ENCODE peak calls at places on chromosome 17, in five cellular contexts. I, G, J, H and W are unnamed samples.

GRCh38 chr17:78358538-78359215 is 1.2 kb downstream of the SOCS3 start:
- DNase-seq in I (peak), G (no peak), J (no peak), H (peak), W (no peak)

GRCh38 chr17:69757794-69758430 is 317.1 kb upstream of the KCNJ16 start:
- DNase-seq in I (no peak), G (no peak), J (no peak), H (no peak), W (no peak)

GRCh38 chr17:54982399-54982798 is 13.8 kb downstream of the STXBP4 start:
- DNase-seq in I (no peak), G (no peak), J (no peak), H (peak), W (no peak)

GRCh38 chr17:69235338-69236058 is 6.9 kb upstream of the ABCA10 start:
- DNase-seq in I (peak), G (peak), J (peak), H (peak), W (peak)

GRCh38 chr17:56918916-56919315 is 5.1 kb upstream of the TRIM25 start:
- DNase-seq in I (no peak), G (no peak), J (no peak), H (no peak), W (no peak)

GRCh38 chr17:55705847-55706246 is 16.8 kb downstream of the TMEM100 start:
- DNase-seq in I (no peak), G (peak), J (no peak), H (no peak), W (no peak)

GRCh38 chr17:31452561-31453110 is 61.2 kb downstream of the RAB11FIP4 start:
- DNase-seq in I (no peak), G (no peak), J (no peak), H (no peak), W (no peak)

GRCh38 chr17:57756941-57757340 is 11.8 kb upstream of the CCDC182 start:
- DNase-seq in I (no peak), G (peak), J (no peak), H (no peak), W (no peak)

GRCh38 chr17:76138896-76139248 is 2.2 kb downstream of the FOXJ1 start:
- DNase-seq in I (no peak), G (no peak), J (no peak), H (no peak), W (no peak)

GRCh38 chr17:30580916-30581315 is 103.7 kb downstream of the GOSR1 start:
- DNase-seq in I (no peak), G (no peak), J (no peak), H (no peak), W (no peak)

GRCh38 chr17:50898369-50899004 is 32.3 kb upstream of the TOB1 start:
- DNase-seq in I (no peak), G (no peak), J (no peak), H (no peak), W (no peak)

GRCh38 chr17:74768069-74768762 is 7.9 kb downstream of the NAT9 start:
- DNase-seq in I (no peak), G (no peak), J (peak), H (no peak), W (no peak)

GRCh38 chr17:6684460-6684783 is 28.7 kb downstream of the SLC13A5 start:
- DNase-seq in I (no peak), G (no peak), J (no peak), H (no peak), W (no peak)

GRCh38 chr17:77593081-77593480 is 365.4 kb upstream of the TNRC6C start:
- DNase-seq in I (no peak), G (no peak), J (peak), H (no peak), W (no peak)

GRCh38 chr17:17435323-17435722 is 41.5 kb upstream of the MED9 start:
- DNase-seq in I (no peak), G (peak), J (no peak), H (peak), W (no peak)

GRCh38 chr17:57908278-57908677 is 46.9 kb downstream of the CUEDC1 start:
- DNase-seq in I (no peak), G (no peak), J (no peak), H (no peak), W (no peak)

GRCh38 chr17:50939795-50940684 is 73.9 kb upstream of the TOB1 start:
- DNase-seq in I (no peak), G (peak), J (peak), H (no peak), W (no peak)

GRCh38 chr17:63446981-63447687 is 1.0 kb upstream of the CYB561 start:
- DNase-seq in I (peak), G (no peak), J (no peak), H (peak), W (peak)

GRCh38 chr17:62572488-62573469 is 54.7 kb upstream of the MRC2 start:
- DNase-seq in I (no peak), G (no peak), J (no peak), H (peak), W (no peak)

GRCh38 chr17:4998027-4998665 is 396 bp downstream of the KIF1C start:
- DNase-seq in I (peak), G (peak), J (no peak), H (peak), W (peak)

GRCh38 chr17:68229619-68230018 is 18.2 kb upstream of the AMZ2 start:
- DNase-seq in I (no peak), G (no peak), J (no peak), H (no peak), W (no peak)

GRCh38 chr17:36188891-36189306 is 7.7 kb downstream of the CCL3L1 start:
- DNase-seq in I (peak), G (no peak), J (no peak), H (no peak), W (no peak)

DNA sequence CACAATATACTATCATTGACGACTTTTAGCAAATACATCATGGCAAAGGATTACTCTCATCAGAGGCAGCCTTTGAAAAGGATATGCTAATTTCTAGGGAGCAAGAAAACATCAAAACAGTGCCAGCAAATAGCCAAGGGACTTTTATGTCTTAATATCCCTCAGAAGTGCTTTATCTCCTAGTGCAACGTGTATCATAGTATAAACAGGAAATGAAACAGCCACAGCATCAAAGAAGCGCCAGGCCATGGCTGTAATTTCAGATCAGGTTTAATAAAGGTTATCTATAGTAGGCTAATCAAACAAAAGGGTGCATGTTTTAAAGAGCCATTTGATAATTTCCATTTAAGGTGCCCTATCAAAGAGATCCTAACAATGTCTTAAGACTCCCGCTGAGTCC is 159.9 kb downstream of the AXIN2 start:
- DNase-seq in I (no peak), G (no peak), J (no peak), H (peak), W (no peak)
- TF ChIP-seq POLR2AphosphoS5 in I (no peak), G (no peak), J (no peak), H (no peak), W (no peak)

DNA sequence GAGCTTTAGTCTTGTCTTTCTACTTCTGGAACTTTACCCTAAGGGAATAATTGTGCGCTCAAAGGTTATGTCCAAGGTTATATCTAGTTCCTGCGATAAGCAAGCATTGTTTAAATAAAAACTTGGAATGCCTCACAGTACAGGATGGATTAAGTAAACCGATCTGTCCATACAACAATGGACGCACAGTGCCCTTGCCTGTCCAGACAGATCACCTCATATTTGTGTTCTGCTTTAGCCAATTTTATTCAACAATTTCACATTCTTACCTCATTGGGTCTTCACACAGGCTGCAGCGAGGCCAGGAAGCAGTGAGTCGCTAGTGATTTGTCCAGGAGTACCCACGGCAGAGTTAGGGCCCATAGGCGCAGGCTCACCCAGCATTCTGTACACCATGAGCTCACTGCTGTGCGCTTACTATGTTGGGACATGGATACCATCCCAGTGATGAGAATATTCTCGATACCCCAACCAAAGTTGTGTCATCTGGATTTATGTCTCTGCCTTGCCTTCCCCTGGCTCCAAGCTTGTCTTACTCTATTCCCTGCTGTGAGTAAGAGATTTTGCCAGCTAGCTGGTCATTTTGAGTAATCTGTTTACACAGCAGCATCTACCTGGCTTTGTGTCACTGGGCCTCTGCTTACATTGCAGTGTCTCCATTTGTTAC is 39.8 kb downstream of the USP43 start:
- DNase-seq in I (no peak), G (peak), J (no peak), H (no peak), W (no peak)
- TF ChIP-seq POLR2A in I (no peak), G (no peak), J (no peak), H (no peak), W (no peak)

DNA sequence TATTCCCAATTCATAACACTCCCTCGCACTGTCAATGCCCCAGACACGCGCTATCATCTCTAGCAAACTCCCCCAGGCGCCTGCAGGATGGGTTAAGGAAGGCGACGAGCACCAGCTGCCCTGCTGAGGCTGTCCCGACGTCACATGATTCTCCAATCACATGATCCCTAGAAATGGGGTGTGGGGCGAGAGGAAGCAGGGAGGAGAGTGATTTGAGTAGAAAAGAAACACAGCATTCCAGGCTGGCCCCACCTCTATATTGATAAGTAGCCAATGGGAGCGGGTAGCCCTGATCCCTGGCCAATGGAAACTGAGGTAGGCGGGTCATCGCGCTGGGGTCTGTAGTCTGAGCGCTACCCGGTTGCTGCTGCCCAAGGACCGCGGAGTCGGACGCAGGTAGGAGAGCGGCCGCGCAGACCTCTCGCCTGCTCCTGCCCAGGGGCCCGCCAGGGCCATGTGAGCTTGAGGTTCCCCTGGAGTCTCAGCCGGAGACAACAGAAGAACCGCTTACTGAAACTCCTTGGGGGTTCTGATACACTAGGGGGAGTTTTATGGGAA is at the start of gene GRN:
- DNase-seq in I (peak), G (peak), J (peak), H (peak), W (peak)
- TF ChIP-seq POLR2AphosphoS5 in I (peak), G (peak), J (peak), H (peak), W (peak)

GRCh38 chr17:7887482-7888183 is 956 bp upstream of the CHD3 start:
- DNase-seq in I (peak), G (peak), J (peak), H (peak), W (peak)
- TF ChIP-seq POLR2A in I (peak), G (peak), J (no peak), H (peak), W (no peak)

DNA sequence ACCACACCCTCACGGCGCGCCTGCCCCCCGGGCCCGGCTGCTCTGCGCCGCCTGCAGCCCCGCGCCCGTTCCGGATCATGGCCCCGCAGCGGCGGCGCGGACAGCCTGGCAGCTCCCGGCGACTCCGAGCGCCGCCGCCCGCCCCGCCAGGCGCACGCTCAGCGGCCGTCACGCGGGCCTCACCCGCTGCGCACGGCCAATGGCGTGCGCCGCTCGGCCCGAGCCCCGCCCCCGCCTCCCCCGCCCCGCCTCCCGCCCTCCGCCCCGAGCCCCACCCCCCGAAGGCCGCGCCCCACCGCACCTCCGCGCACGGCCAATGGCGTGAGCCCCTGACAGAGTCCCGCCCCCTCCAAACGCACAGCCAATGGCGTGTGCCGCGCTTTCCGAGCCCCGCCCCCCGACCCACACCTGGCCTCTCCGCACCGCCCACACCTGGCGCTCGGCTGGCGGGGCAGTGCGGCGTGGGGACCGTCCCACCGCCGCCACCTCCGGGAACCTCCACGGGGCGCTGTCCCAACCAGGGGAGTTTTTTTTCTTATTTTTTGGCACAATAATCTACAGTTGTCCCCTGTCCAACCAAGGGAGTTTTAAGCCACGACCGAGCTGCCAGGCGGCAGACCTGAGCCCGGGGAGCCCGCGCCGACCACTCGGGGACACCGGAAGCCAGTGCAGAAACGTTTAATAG is at the start of gene PCYT2:
- DNase-seq in I (peak), G (peak), J (peak), H (peak), W (peak)
- TF ChIP-seq POLR2AphosphoS5 in I (no peak), G (peak), J (no peak), H (peak), W (no peak)